ENCODE peak calls at places on chromosomes 4 and X, in nine cellular contexts. P is brain pericyte; I is stimulated activated CD4-positive, alpha-beta T cell treated with anti-CD3 and anti-CD28 coated beads, Interleukin-1b, Interleukin-23, amount 100 ng/mL, for 24 hours; K is C1 segment of cervical spinal cord; Y is tibial artery; N is astrocyte of the spinal cord; E is CD8-positive, alpha-beta memory T cell; T is mesothelial cell of epicardium; D is glutamatergic neuron. Z is an unnamed sample.

GRCh38 chr4:57320217-57320616 is 210.0 kb upstream of the IGFBP7 start:
- DNase-seq in I (no peak), T (no peak), P (no peak), Y (no peak), N (no peak), E (no peak), D (no peak), K (no peak), Z (no peak)

GRCh38 chr4:183402771-183403170 is 41.7 kb upstream of the CDKN2AIP start:
- DNase-seq in I (no peak), Y (no peak), T (no peak), E (no peak), P (no peak), K (no peak), N (no peak), D (no peak), Z (no peak)

GRCh38 chr4:135319685-135320084 is 1118.1 kb upstream of the PABPC4L start:
- DNase-seq in E (no peak), N (no peak), P (no peak), I (no peak), Y (no peak), K (no peak), T (no peak), D (no peak), Z (no peak)

GRCh38 chr4:43244688-43245382 is 352.3 kb downstream of the GRXCR1 start:
- DNase-seq in N (no peak), I (no peak), P (no peak), E (no peak), D (no peak), K (no peak), Y (no peak), T (no peak), Z (no peak)

GRCh38 chr4:25467843-25468242 is 90.8 kb downstream of the ANAPC4 start:
- DNase-seq in E (no peak), N (no peak), P (no peak), K (no peak), D (no peak), Y (no peak), T (no peak), I (no peak), Z (no peak)

GRCh38 chrX:150062292-150063137 is 124.2 kb upstream of the EOLA2 start:
- DNase-seq in D (no peak), I (no peak), T (no peak), E (no peak), Y (peak), K (no peak), P (no peak), N (peak), Z (peak)

GRCh38 chrX:48958635-48959094 is 1.3 kb upstream of the OTUD5 start:
- DNase-seq in K (no peak), T (no peak), N (peak), E (no peak), P (no peak), I (no peak), Y (peak), D (peak), Z (no peak)

GRCh38 chrX:114075073-114075673 is 508.7 kb upstream of the HTR2C start:
- DNase-seq in Y (no peak), T (no peak), K (no peak), P (no peak), I (no peak), D (no peak), N (peak), E (no peak), Z (no peak)

GRCh38 chr4:74671074-74671698 is 123.1 kb downstream of the BTC start:
- DNase-seq in K (no peak), D (peak), P (peak), N (peak), Y (no peak), I (peak), E (peak), T (no peak), Z (peak)

GRCh38 chr4:94877973-94878372 is 120.2 kb downstream of the BMPR1B start:
- DNase-seq in P (no peak), K (no peak), I (no peak), N (peak), D (no peak), Y (no peak), T (no peak), E (no peak), Z (no peak)

GRCh38 chr4:140617494-140618060 is 48.8 kb upstream of the UCP1 start:
- DNase-seq in D (no peak), N (no peak), E (no peak), T (no peak), I (no peak), Y (no peak), K (no peak), P (no peak), Z (no peak)

GRCh38 chr4:72567821-72568620 is 1.0 kb downstream of the ADAMTS3 start:
- DNase-seq in Y (peak), T (peak), K (peak), N (peak), D (peak), P (peak), I (no peak), E (no peak), Z (peak)

GRCh38 chr4:162841769-162842168 is 324.9 kb downstream of the NAF1 start:
- DNase-seq in T (no peak), D (no peak), Y (no peak), E (no peak), P (no peak), N (no peak), I (no peak), K (no peak), Z (no peak)

GRCh38 chrX:3680459-3680858 is 33.0 kb downstream of the PRKX start:
- DNase-seq in Y (no peak), I (no peak), E (no peak), K (no peak), T (no peak), P (no peak), N (no peak), D (no peak), Z (no peak)

GRCh38 chrX:52608961-52609360 is 45.7 kb downstream of the SSX7 start:
- DNase-seq in D (no peak), I (no peak), K (no peak), T (no peak), N (no peak), P (no peak), E (no peak), Y (no peak), Z (no peak)

GRCh38 chr4:124111922-124112321 is 600.6 kb downstream of the ANKRD50 start:
- DNase-seq in Y (no peak), D (no peak), I (no peak), E (no peak), K (no peak), P (peak), N (peak), T (no peak), Z (no peak)

GRCh38 chr4:2060578-2061207 is 1.6 kb downstream of the NAT8L start:
- DNase-seq in P (no peak), D (peak), I (no peak), N (no peak), T (no peak), E (no peak), K (no peak), Y (no peak), Z (no peak)

GRCh38 chrX:53071064-53071463 is 11.1 kb upstream of the TSPYL2 start:
- DNase-seq in E (no peak), K (no peak), P (no peak), N (no peak), I (no peak), Y (no peak), D (no peak), T (no peak), Z (no peak)

GRCh38 chr4:154399259-154399974 is 92.2 kb downstream of the DCHS2 start:
- DNase-seq in N (peak), E (no peak), K (no peak), T (no peak), D (no peak), I (no peak), Y (no peak), P (no peak), Z (peak)

GRCh38 chrX:48683411-48683982 is at the start of gene WAS:
- DNase-seq in N (no peak), D (no peak), E (peak), P (no peak), I (no peak), T (no peak), K (no peak), Y (no peak), Z (no peak)

GRCh38 chr4:172997851-172998250 is 170.8 kb upstream of the GALNT7 start:
- DNase-seq in D (no peak), N (no peak), T (no peak), I (no peak), P (no peak), Y (no peak), E (no peak), K (no peak), Z (no peak)